ENCODE peak calls at places on chromosomes 4 and X, in ten cellular contexts. One of them, this sample, is unnamed.

GRCh38 chr4:86441175-86441960 is 81.5 kb upstream of the MAPK10 start:
- DNase-seq in fibroblast of lung: peak
- DNase-seq in tibial nerve: no peak
- DNase-seq in kidney epithelial cell: peak
- DNase-seq in neural crest cell: no peak
- DNase-seq in fibroblast of mammary gland: peak
- DNase-seq in CD8-positive, alpha-beta T cell: no peak
- DNase-seq in WERI-Rb-1: no peak
- DNase-seq in uterus: no peak
- DNase-seq in PC-3: peak
- DNase-seq in this sample: no peak

GRCh38 chr4:766152-766515 is 59.8 kb downstream of the CPLX1 start:
- DNase-seq in fibroblast of lung: peak
- DNase-seq in tibial nerve: no peak
- DNase-seq in kidney epithelial cell: no peak
- DNase-seq in neural crest cell: no peak
- DNase-seq in fibroblast of mammary gland: peak
- DNase-seq in CD8-positive, alpha-beta T cell: no peak
- DNase-seq in WERI-Rb-1: no peak
- DNase-seq in uterus: no peak
- DNase-seq in PC-3: peak
- DNase-seq in this sample: no peak

GRCh38 chrX:34656842-34657780 is at the start of gene TMEM47:
- DNase-seq in fibroblast of lung: peak
- DNase-seq in tibial nerve: peak
- DNase-seq in kidney epithelial cell: peak
- DNase-seq in neural crest cell: peak
- DNase-seq in fibroblast of mammary gland: peak
- DNase-seq in CD8-positive, alpha-beta T cell: no peak
- DNase-seq in WERI-Rb-1: peak
- DNase-seq in uterus: peak
- DNase-seq in PC-3: peak
- DNase-seq in this sample: peak

GRCh38 chr4:167717495-167717894 is 374.8 kb upstream of the ANXA10 start:
- DNase-seq in fibroblast of lung: no peak
- DNase-seq in tibial nerve: no peak
- DNase-seq in kidney epithelial cell: no peak
- DNase-seq in neural crest cell: no peak
- DNase-seq in fibroblast of mammary gland: no peak
- DNase-seq in CD8-positive, alpha-beta T cell: no peak
- DNase-seq in WERI-Rb-1: no peak
- DNase-seq in uterus: no peak
- DNase-seq in PC-3: no peak
- DNase-seq in this sample: no peak

GRCh38 chr4:77699731-77700210 is 94.2 kb downstream of the CXCL13 start:
- DNase-seq in fibroblast of lung: peak
- DNase-seq in tibial nerve: no peak
- DNase-seq in kidney epithelial cell: peak
- DNase-seq in neural crest cell: peak
- DNase-seq in fibroblast of mammary gland: peak
- DNase-seq in CD8-positive, alpha-beta T cell: no peak
- DNase-seq in WERI-Rb-1: peak
- DNase-seq in uterus: no peak
- DNase-seq in PC-3: peak
- DNase-seq in this sample: no peak

GRCh38 chr4:57159866-57160265 is 49.7 kb upstream of the IGFBP7 start:
- DNase-seq in fibroblast of lung: peak
- DNase-seq in tibial nerve: no peak
- DNase-seq in kidney epithelial cell: no peak
- DNase-seq in neural crest cell: no peak
- DNase-seq in fibroblast of mammary gland: peak
- DNase-seq in CD8-positive, alpha-beta T cell: no peak
- DNase-seq in WERI-Rb-1: no peak
- DNase-seq in uterus: no peak
- DNase-seq in PC-3: no peak
- DNase-seq in this sample: no peak

GRCh38 chr4:5526070-5526831 is 182.1 kb downstream of the EVC2 start:
- DNase-seq in fibroblast of lung: peak
- DNase-seq in tibial nerve: no peak
- DNase-seq in kidney epithelial cell: no peak
- DNase-seq in neural crest cell: no peak
- DNase-seq in fibroblast of mammary gland: no peak
- DNase-seq in CD8-positive, alpha-beta T cell: no peak
- DNase-seq in WERI-Rb-1: no peak
- DNase-seq in uterus: no peak
- DNase-seq in PC-3: no peak
- DNase-seq in this sample: no peak

GRCh38 chrX:123833387-123833786 is 26.5 kb upstream of the XIAP start:
- DNase-seq in fibroblast of lung: peak
- DNase-seq in tibial nerve: peak
- DNase-seq in kidney epithelial cell: no peak
- DNase-seq in neural crest cell: peak
- DNase-seq in fibroblast of mammary gland: peak
- DNase-seq in CD8-positive, alpha-beta T cell: peak
- DNase-seq in WERI-Rb-1: peak
- DNase-seq in uterus: peak
- DNase-seq in PC-3: peak
- DNase-seq in this sample: no peak

GRCh38 chr4:125265846-125266245 is 48.9 kb upstream of the FAT4 start:
- DNase-seq in fibroblast of lung: no peak
- DNase-seq in tibial nerve: no peak
- DNase-seq in kidney epithelial cell: no peak
- DNase-seq in neural crest cell: no peak
- DNase-seq in fibroblast of mammary gland: no peak
- DNase-seq in CD8-positive, alpha-beta T cell: no peak
- DNase-seq in WERI-Rb-1: no peak
- DNase-seq in uterus: no peak
- DNase-seq in PC-3: no peak
- DNase-seq in this sample: peak

GRCh38 chrX:11952176-11952720 is 186.0 kb upstream of the FRMPD4 start:
- DNase-seq in fibroblast of lung: no peak
- DNase-seq in tibial nerve: no peak
- DNase-seq in kidney epithelial cell: no peak
- DNase-seq in neural crest cell: no peak
- DNase-seq in fibroblast of mammary gland: peak
- DNase-seq in CD8-positive, alpha-beta T cell: no peak
- DNase-seq in WERI-Rb-1: no peak
- DNase-seq in uterus: no peak
- DNase-seq in PC-3: no peak
- DNase-seq in this sample: no peak

GRCh38 chrX:11953615-11954014 is 184.7 kb upstream of the FRMPD4 start:
- DNase-seq in fibroblast of lung: peak
- DNase-seq in tibial nerve: no peak
- DNase-seq in kidney epithelial cell: peak
- DNase-seq in neural crest cell: no peak
- DNase-seq in fibroblast of mammary gland: peak
- DNase-seq in CD8-positive, alpha-beta T cell: no peak
- DNase-seq in WERI-Rb-1: no peak
- DNase-seq in uterus: no peak
- DNase-seq in PC-3: peak
- DNase-seq in this sample: no peak

GRCh38 chrX:11949291-11949690 is 189.0 kb upstream of the FRMPD4 start:
- DNase-seq in fibroblast of lung: no peak
- DNase-seq in tibial nerve: no peak
- DNase-seq in kidney epithelial cell: no peak
- DNase-seq in neural crest cell: no peak
- DNase-seq in fibroblast of mammary gland: no peak
- DNase-seq in CD8-positive, alpha-beta T cell: no peak
- DNase-seq in WERI-Rb-1: no peak
- DNase-seq in uterus: no peak
- DNase-seq in PC-3: no peak
- DNase-seq in this sample: no peak

DNA sequence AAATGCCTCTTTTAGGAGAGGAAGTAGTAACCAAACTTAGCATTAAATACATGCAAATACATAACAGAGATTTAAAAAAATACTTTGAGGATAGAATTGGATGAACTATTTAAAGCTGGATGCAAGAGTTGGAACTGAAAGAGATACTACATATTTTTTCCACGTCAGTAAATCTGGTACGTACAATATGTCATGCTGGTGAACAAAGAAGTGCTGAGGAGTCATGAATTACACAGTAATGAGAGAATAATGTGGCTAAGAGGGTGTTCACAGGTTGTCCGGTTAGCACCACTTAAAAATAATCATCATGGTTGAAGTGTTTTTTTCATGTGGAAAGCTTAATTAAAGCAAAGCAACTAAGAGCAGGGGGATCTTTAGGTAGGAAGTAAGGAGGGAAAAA is 184.1 kb upstream of the FRMPD4 start:
- DNase-seq in fibroblast of lung: peak
- DNase-seq in tibial nerve: no peak
- DNase-seq in kidney epithelial cell: no peak
- DNase-seq in neural crest cell: no peak
- DNase-seq in fibroblast of mammary gland: no peak
- DNase-seq in CD8-positive, alpha-beta T cell: no peak
- DNase-seq in WERI-Rb-1: no peak
- DNase-seq in uterus: no peak
- DNase-seq in PC-3: no peak
- DNase-seq in this sample: no peak
- TF ChIP-seq CTCF in fibroblast of lung: no peak
- TF ChIP-seq CTCF in tibial nerve: no peak
- TF ChIP-seq CTCF in kidney epithelial cell: no peak
- TF ChIP-seq CTCF in neural crest cell: no peak
- TF ChIP-seq CTCF in fibroblast of mammary gland: no peak
- TF ChIP-seq CTCF in CD8-positive, alpha-beta T cell: no peak
- TF ChIP-seq CTCF in WERI-Rb-1: no peak
- TF ChIP-seq CTCF in uterus: no peak
- TF ChIP-seq CTCF in PC-3: no peak
- TF ChIP-seq CTCF in this sample: no peak

GRCh38 chr4:118738999-118739690 is 54.0 kb downstream of the METTL14 start:
- DNase-seq in fibroblast of lung: no peak
- DNase-seq in tibial nerve: no peak
- DNase-seq in kidney epithelial cell: no peak
- DNase-seq in neural crest cell: no peak
- DNase-seq in fibroblast of mammary gland: no peak
- DNase-seq in CD8-positive, alpha-beta T cell: no peak
- DNase-seq in WERI-Rb-1: no peak
- DNase-seq in uterus: no peak
- DNase-seq in PC-3: no peak
- DNase-seq in this sample: no peak

GRCh38 chr4:118742050-118742449 is 56.9 kb downstream of the METTL14 start:
- DNase-seq in fibroblast of lung: no peak
- DNase-seq in tibial nerve: no peak
- DNase-seq in kidney epithelial cell: no peak
- DNase-seq in neural crest cell: no peak
- DNase-seq in fibroblast of mammary gland: peak
- DNase-seq in CD8-positive, alpha-beta T cell: no peak
- DNase-seq in WERI-Rb-1: no peak
- DNase-seq in uterus: no peak
- DNase-seq in PC-3: no peak
- DNase-seq in this sample: no peak

GRCh38 chr4:118741456-118741855 is 56.3 kb downstream of the METTL14 start:
- DNase-seq in fibroblast of lung: no peak
- DNase-seq in tibial nerve: no peak
- DNase-seq in kidney epithelial cell: no peak
- DNase-seq in neural crest cell: no peak
- DNase-seq in fibroblast of mammary gland: peak
- DNase-seq in CD8-positive, alpha-beta T cell: no peak
- DNase-seq in WERI-Rb-1: no peak
- DNase-seq in uterus: no peak
- DNase-seq in PC-3: no peak
- DNase-seq in this sample: no peak

GRCh38 chr4:118738090-118738489 is 52.9 kb downstream of the METTL14 start:
- DNase-seq in fibroblast of lung: no peak
- DNase-seq in tibial nerve: no peak
- DNase-seq in kidney epithelial cell: no peak
- DNase-seq in neural crest cell: no peak
- DNase-seq in fibroblast of mammary gland: no peak
- DNase-seq in CD8-positive, alpha-beta T cell: no peak
- DNase-seq in WERI-Rb-1: no peak
- DNase-seq in uterus: no peak
- DNase-seq in PC-3: no peak
- DNase-seq in this sample: no peak

DNA sequence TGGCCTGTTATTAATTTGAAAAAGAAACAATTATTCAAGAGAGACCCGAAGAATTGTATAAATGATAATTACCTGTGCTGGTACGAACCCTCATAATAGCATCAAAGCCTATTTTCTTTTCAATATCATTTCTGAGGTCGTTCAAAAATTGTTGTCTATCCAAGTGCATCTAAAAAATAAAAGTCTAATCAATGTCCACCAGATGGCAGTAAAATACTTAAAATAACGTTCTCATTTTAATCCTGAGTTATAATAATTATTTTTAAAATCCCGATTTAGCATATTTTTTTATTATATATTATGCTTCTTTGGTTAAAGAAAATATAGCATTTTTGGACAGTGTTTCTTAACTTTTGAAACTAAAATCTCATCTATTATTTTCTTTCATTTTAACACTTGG is 55.7 kb downstream of the METTL14 start:
- DNase-seq in fibroblast of lung: no peak
- DNase-seq in tibial nerve: no peak
- DNase-seq in kidney epithelial cell: no peak
- DNase-seq in neural crest cell: no peak
- DNase-seq in fibroblast of mammary gland: peak
- DNase-seq in CD8-positive, alpha-beta T cell: no peak
- DNase-seq in WERI-Rb-1: no peak
- DNase-seq in uterus: no peak
- DNase-seq in PC-3: peak
- DNase-seq in this sample: no peak
- TF ChIP-seq CTCF in fibroblast of lung: no peak
- TF ChIP-seq CTCF in tibial nerve: peak
- TF ChIP-seq CTCF in kidney epithelial cell: no peak
- TF ChIP-seq CTCF in neural crest cell: peak
- TF ChIP-seq CTCF in fibroblast of mammary gland: peak
- TF ChIP-seq CTCF in CD8-positive, alpha-beta T cell: peak
- TF ChIP-seq CTCF in WERI-Rb-1: no peak
- TF ChIP-seq CTCF in uterus: no peak
- TF ChIP-seq CTCF in PC-3: peak
- TF ChIP-seq CTCF in this sample: peak

DNA sequence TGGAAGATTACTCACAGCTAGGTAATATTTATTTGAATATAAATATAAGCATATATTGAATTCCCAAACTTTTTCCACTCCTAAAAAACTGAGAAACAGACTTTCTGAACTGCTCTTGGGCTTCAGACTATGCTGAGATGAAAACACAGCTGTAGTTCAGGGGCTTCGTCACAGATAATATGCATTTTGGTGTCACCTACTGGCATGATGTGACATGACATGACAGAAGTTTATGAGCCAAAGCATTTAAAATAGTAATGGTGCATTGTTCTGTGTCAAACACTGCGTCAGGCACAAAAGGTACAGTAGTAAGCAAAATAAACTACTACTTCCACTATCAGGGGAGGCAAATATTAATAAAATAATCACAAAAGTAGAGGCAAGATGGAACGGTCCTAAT is 171.3 kb downstream of the BTC start:
- DNase-seq in fibroblast of lung: no peak
- DNase-seq in tibial nerve: no peak
- DNase-seq in kidney epithelial cell: no peak
- DNase-seq in neural crest cell: no peak
- DNase-seq in fibroblast of mammary gland: peak
- DNase-seq in CD8-positive, alpha-beta T cell: no peak
- DNase-seq in WERI-Rb-1: peak
- DNase-seq in uterus: no peak
- DNase-seq in PC-3: peak
- DNase-seq in this sample: no peak
- TF ChIP-seq CTCF in fibroblast of lung: no peak
- TF ChIP-seq CTCF in tibial nerve: peak
- TF ChIP-seq CTCF in kidney epithelial cell: peak
- TF ChIP-seq CTCF in neural crest cell: peak
- TF ChIP-seq CTCF in fibroblast of mammary gland: peak
- TF ChIP-seq CTCF in CD8-positive, alpha-beta T cell: peak
- TF ChIP-seq CTCF in WERI-Rb-1: peak
- TF ChIP-seq CTCF in uterus: no peak
- TF ChIP-seq CTCF in PC-3: peak
- TF ChIP-seq CTCF in this sample: peak

GRCh38 chr4:14143892-14144291 is 516.4 kb upstream of the BOD1L1 start:
- DNase-seq in fibroblast of lung: no peak
- DNase-seq in tibial nerve: no peak
- DNase-seq in kidney epithelial cell: no peak
- DNase-seq in neural crest cell: no peak
- DNase-seq in fibroblast of mammary gland: peak
- DNase-seq in CD8-positive, alpha-beta T cell: no peak
- DNase-seq in WERI-Rb-1: no peak
- DNase-seq in uterus: no peak
- DNase-seq in PC-3: peak
- DNase-seq in this sample: no peak
- TF ChIP-seq CTCF in fibroblast of lung: no peak
- TF ChIP-seq CTCF in tibial nerve: no peak
- TF ChIP-seq CTCF in kidney epithelial cell: no peak
- TF ChIP-seq CTCF in neural crest cell: peak
- TF ChIP-seq CTCF in fibroblast of mammary gland: peak
- TF ChIP-seq CTCF in CD8-positive, alpha-beta T cell: no peak
- TF ChIP-seq CTCF in WERI-Rb-1: no peak
- TF ChIP-seq CTCF in uterus: no peak
- TF ChIP-seq CTCF in PC-3: peak
- TF ChIP-seq CTCF in this sample: peak